ENCODE peak calls at places on chromosomes 11 and 22, in seven cellular contexts. N is neuronal stem cell, O is H9, S is IMR-90, F is mesenchymal stem cell, R is H1, P is trophoblast cell. E is an unnamed sample.

GRCh38 chr11:116697011-116697410 is 75.8 kb downstream of the BUD13 start:
- DNase-seq in N (no peak), O (no peak), S (no peak), F (no peak), R (no peak), P (peak), E (peak)

GRCh38 chr11:106397787-106398355 is 320.4 kb downstream of the AASDHPPT start:
- DNase-seq in N (no peak), O (no peak), S (no peak), F (no peak), R (no peak), P (no peak), E (no peak)

GRCh38 chr11:92685049-92685448 is 284.4 kb upstream of the MTNR1B start:
- DNase-seq in N (no peak), O (no peak), S (no peak), F (no peak), R (no peak), P (no peak), E (no peak)

GRCh38 chr11:60377737-60378136 is 595 bp upstream of the MS4A7 start:
- DNase-seq in N (no peak), O (no peak), S (no peak), F (no peak), R (no peak), P (peak), E (no peak)

GRCh38 chr11:19597194-19597593 is 115.4 kb upstream of the NAV2 start:
- DNase-seq in N (no peak), O (no peak), S (peak), F (peak), R (no peak), P (peak), E (no peak)

GRCh38 chr22:50048066-50048765 is 9.9 kb downstream of the TTLL8 start:
- DNase-seq in N (no peak), O (no peak), S (no peak), F (no peak), R (no peak), P (no peak), E (no peak)

GRCh38 chr11:853682-854448 is 11.2 kb downstream of the TSPAN4 start:
- DNase-seq in N (no peak), O (no peak), S (no peak), F (no peak), R (no peak), P (no peak), E (no peak)

GRCh38 chr11:130157111-130157510 is 2.5 kb upstream of the ST14 start:
- DNase-seq in N (no peak), O (no peak), S (no peak), F (no peak), R (no peak), P (no peak), E (no peak)

GRCh38 chr22:30763815-30764686 is 69.4 kb downstream of the OSBP2 start:
- DNase-seq in N (peak), O (peak), S (peak), F (peak), R (peak), P (peak), E (peak)

GRCh38 chr22:47192651-47193437 is 430.4 kb downstream of the TBC1D22A start:
- DNase-seq in N (no peak), O (peak), S (no peak), F (no peak), R (no peak), P (no peak), E (no peak)

GRCh38 chr11:134071306-134071705 is 2.4 kb downstream of the JAM3 start:
- DNase-seq in N (no peak), O (no peak), S (no peak), F (no peak), R (no peak), P (no peak), E (no peak)

GRCh38 chr22:25365491-25366261 is 146.2 kb downstream of the CRYBB2 start:
- DNase-seq in N (no peak), O (no peak), S (no peak), F (no peak), R (no peak), P (peak), E (no peak)

GRCh38 chr11:41116970-41117369 is 342.5 kb downstream of the LRRC4C start:
- DNase-seq in N (no peak), O (peak), S (no peak), F (no peak), R (peak), P (no peak), E (peak)

GRCh38 chr11:7098235-7098832 is 9.5 kb downstream of the RBMXL2 start:
- DNase-seq in N (peak), O (no peak), S (peak), F (peak), R (no peak), P (peak), E (peak)

GRCh38 chr22:50192825-50193204 is 7.1 kb downstream of the TRABD start:
- DNase-seq in N (no peak), O (no peak), S (no peak), F (no peak), R (no peak), P (no peak), E (no peak)

GRCh38 chr11:109059402-109059801 is 362.6 kb upstream of the C11orf87 start:
- DNase-seq in N (no peak), O (no peak), S (no peak), F (no peak), R (no peak), P (no peak), E (peak)

GRCh38 chr11:94279996-94280395 is 24.4 kb upstream of the IZUMO1R start:
- DNase-seq in N (no peak), O (no peak), S (no peak), F (no peak), R (no peak), P (no peak), E (no peak)

GRCh38 chr11:304915-305833 is 2.4 kb upstream of the IFITM2 start:
- DNase-seq in N (peak), O (peak), S (peak), F (peak), R (no peak), P (peak), E (peak)

GRCh38 chr22:38291201-38291777 is 18.5 kb upstream of the TMEM184B start:
- DNase-seq in N (no peak), O (no peak), S (no peak), F (no peak), R (no peak), P (no peak), E (no peak)
- H2BK120ac ChIP-seq in N (no peak), O (no peak), S (no peak), F (no peak), R (no peak), P (no peak), E (no peak)

GRCh38 chr11:11537372-11537771 is 84.4 kb downstream of the GALNT18 start:
- DNase-seq in N (no peak), O (no peak), S (no peak), F (no peak), R (no peak), P (no peak), E (no peak)

GRCh38 chr11:11534981-11535380 is 86.8 kb downstream of the GALNT18 start:
- DNase-seq in N (no peak), O (no peak), S (peak), F (no peak), R (no peak), P (no peak), E (no peak)

GRCh38 chr11:11537871-11538270 is 83.9 kb downstream of the GALNT18 start:
- DNase-seq in N (no peak), O (no peak), S (no peak), F (no peak), R (no peak), P (no peak), E (peak)

GRCh38 chr11:11535611-11536010 is 86.2 kb downstream of the GALNT18 start:
- DNase-seq in N (no peak), O (peak), S (no peak), F (no peak), R (no peak), P (no peak), E (peak)

GRCh38 chr11:11536650-11537049 is 85.2 kb downstream of the GALNT18 start:
- DNase-seq in N (no peak), O (no peak), S (no peak), F (no peak), R (no peak), P (no peak), E (no peak)
- H2BK120ac ChIP-seq in N (no peak), O (no peak), S (no peak), F (no peak), R (no peak), P (no peak), E (no peak)

GRCh38 chr22:43470218-43470617 is 58.4 kb downstream of the MPPED1 start:
- DNase-seq in N (no peak), O (no peak), S (no peak), F (no peak), R (no peak), P (no peak), E (no peak)
- H2BK120ac ChIP-seq in N (no peak), O (no peak), S (no peak), F (no peak), R (no peak), P (no peak), E (no peak)

GRCh38 chr11:47553417-47553746 is 450 bp upstream of the CELF1 start:
- DNase-seq in N (no peak), O (no peak), S (no peak), F (no peak), R (no peak), P (no peak), E (no peak)
- H2BK120ac ChIP-seq in N (no peak), O (no peak), S (peak), F (no peak), R (peak), P (peak), E (no peak)

DNA sequence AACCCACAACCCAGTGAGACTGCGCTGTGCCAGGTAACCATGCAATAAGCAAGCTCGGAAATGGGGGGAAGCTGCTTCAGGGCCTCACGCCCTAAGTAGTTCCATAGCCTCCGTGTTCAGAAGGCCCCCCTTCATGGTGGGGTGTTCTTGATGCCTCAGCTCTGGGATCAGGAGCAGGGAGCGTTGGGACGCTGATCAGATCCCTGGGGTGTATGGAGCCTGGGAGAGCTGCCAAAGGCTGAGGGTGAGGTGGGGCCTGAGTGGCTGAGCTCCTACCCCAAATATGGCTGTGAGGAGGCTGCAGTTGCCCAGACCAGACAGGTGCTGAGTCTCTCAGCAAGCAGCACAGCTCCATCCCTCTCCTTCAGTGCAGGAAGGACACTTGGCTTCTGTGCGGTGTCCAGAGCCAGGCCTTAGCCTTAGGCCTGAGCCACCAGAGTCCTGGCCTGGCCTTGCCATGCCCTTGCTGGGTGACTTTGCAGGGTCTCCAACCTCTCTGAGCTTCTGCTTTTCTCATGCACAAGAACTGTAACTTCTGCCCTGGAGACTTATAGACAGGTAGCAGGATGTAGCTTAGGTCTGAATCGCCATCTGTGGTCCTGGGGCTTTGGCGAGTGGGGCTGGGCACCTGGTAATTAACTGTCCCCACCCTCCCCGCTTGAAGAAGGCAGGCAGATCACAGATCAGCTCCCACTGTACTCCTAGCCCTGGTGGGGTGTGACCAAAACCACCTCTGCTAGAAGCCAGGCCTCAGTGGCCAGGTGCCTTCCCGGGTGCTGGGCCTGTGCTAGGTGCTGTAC is 5.3 kb downstream of the MMP11 start:
- DNase-seq in N (no peak), O (no peak), S (peak), F (no peak), R (no peak), P (no peak), E (no peak)
- H2BK120ac ChIP-seq in N (no peak), O (no peak), S (no peak), F (no peak), R (no peak), P (no peak), E (no peak)

GRCh38 chr11:110779108-110779507 is 66.9 kb upstream of the ARHGAP20 start:
- DNase-seq in N (no peak), O (no peak), S (no peak), F (no peak), R (no peak), P (no peak), E (no peak)

GRCh38 chr11:110777765-110778164 is 65.5 kb upstream of the ARHGAP20 start:
- DNase-seq in N (no peak), O (no peak), S (peak), F (peak), R (no peak), P (no peak), E (no peak)

GRCh38 chr11:110774138-110775014 is 62.1 kb upstream of the ARHGAP20 start:
- DNase-seq in N (no peak), O (no peak), S (peak), F (no peak), R (no peak), P (peak), E (no peak)

GRCh38 chr11:110776091-110776490 is 63.9 kb upstream of the ARHGAP20 start:
- DNase-seq in N (no peak), O (no peak), S (peak), F (no peak), R (no peak), P (no peak), E (no peak)

GRCh38 chr11:110778351-110778750 is 66.1 kb upstream of the ARHGAP20 start:
- DNase-seq in N (no peak), O (no peak), S (peak), F (peak), R (no peak), P (no peak), E (no peak)
- H2BK120ac ChIP-seq in N (no peak), O (no peak), S (peak), F (peak), R (no peak), P (no peak), E (no peak)

GRCh38 chr11:83751041-83751440 is 464.9 kb upstream of the CCDC90B start:
- DNase-seq in N (no peak), O (no peak), S (no peak), F (no peak), R (no peak), P (no peak), E (no peak)

GRCh38 chr11:83744620-83745192 is 458.5 kb upstream of the CCDC90B start:
- DNase-seq in N (no peak), O (no peak), S (no peak), F (no peak), R (no peak), P (no peak), E (no peak)

GRCh38 chr11:83746921-83747585 is 460.9 kb upstream of the CCDC90B start:
- DNase-seq in N (no peak), O (no peak), S (no peak), F (no peak), R (no peak), P (no peak), E (no peak)
- H2BK120ac ChIP-seq in N (no peak), O (no peak), S (no peak), F (no peak), R (no peak), P (no peak), E (no peak)

DNA sequence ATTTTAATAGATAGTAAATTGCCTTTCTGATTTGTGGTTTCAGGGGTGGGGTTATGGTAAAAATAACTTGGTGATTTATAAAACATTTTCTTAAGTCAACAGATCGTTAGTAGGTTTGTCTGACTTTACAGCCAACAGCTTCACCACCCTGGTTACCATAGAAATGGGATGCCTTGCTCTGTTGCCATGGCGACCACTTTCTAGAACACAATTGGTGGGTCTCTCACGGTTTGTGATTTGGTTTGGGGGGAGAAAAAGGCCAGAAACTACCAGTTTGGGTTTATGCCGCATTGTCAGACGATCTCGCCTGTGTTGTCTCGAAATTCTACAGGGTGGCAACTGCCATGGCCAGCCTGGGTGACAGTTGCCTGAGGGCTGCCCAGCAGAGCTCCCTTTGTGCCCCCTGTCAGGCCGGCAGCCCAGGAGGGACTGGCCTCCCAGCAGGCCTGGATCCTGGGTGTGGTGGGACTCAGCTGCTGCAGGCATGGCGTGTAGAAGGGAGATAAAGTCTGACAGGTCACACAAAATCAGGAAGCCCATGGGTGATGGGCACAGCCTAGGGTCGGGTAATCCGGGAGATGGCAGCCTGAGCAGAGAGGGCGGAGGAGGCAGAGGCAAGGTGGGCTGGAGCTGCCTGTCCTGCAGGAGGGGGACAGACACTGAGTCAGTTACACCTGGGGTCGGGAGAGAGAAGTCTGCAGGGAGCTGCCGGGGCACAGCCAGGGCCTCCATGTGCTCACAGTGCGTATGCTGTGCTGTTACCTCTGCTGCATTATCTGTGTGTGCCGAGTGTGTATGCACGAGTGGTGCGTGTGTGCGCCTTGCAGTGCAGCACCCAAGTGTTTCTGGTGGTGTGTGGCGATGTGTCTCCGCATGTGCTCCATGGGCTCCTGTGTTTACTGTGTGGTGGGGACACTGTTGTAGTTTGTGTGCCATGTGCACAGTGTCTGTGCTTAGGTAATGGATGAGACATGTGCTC is 31.1 kb downstream of the KCNC1 start:
- DNase-seq in N (peak), O (no peak), S (peak), F (no peak), R (no peak), P (no peak), E (peak)
- H2BK120ac ChIP-seq in N (peak), O (no peak), S (no peak), F (no peak), R (no peak), P (no peak), E (no peak)

GRCh38 chr11:131486937-131487336 is 116.5 kb downstream of the NTM start:
- DNase-seq in N (no peak), O (no peak), S (no peak), F (no peak), R (no peak), P (no peak), E (no peak)
- H2BK120ac ChIP-seq in N (no peak), O (no peak), S (no peak), F (no peak), R (no peak), P (no peak), E (no peak)